ENCODE peak calls at places on chromosomes 7 and 10, in nine cellular contexts. U is heart left ventricle, C is HCT116, A is uterus, P is H1, R is body of pancreas, K is gastrocnemius medialis, V is tibial nerve, G is A549. E is an unnamed sample. For H3K4me1, the result is how much of the 10 kb centered on the place peaks cover.

GRCh38 chr7:79598351-79598750 is 144.9 kb upstream of the MAGI2 start:
- DNase-seq in U (no peak), C (no peak), A (no peak), P (no peak), R (no peak), K (no peak), V (no peak), G (no peak), E (no peak)

GRCh38 chr7:99092064-99092720 is 51.7 kb downstream of the SMURF1 start:
- DNase-seq in U (no peak), C (no peak), A (no peak), P (no peak), R (peak), K (no peak), V (no peak), G (no peak), E (no peak)

GRCh38 chr7:27168265-27168947 is 3.1 kb upstream of the HOXA9 start:
- DNase-seq in U (no peak), C (no peak), A (peak), P (no peak), R (no peak), K (no peak), V (no peak), G (no peak), E (peak)

GRCh38 chr7:51278797-51279196 is 37.8 kb downstream of the COBL start:
- DNase-seq in U (no peak), C (no peak), A (no peak), P (peak), R (no peak), K (peak), V (no peak), G (no peak), E (no peak)

GRCh38 chr7:80783688-80784327 is 135.0 kb downstream of the SEMA3C start:
- DNase-seq in U (no peak), C (no peak), A (no peak), P (no peak), R (no peak), K (no peak), V (no peak), G (no peak), E (no peak)

GRCh38 chr7:47503283-47503682 is 78.6 kb downstream of the TNS3 start:
- DNase-seq in U (no peak), C (no peak), A (no peak), P (no peak), R (no peak), K (no peak), V (no peak), G (no peak), E (no peak)

GRCh38 chr10:122462533-122463465 is 1.4 kb downstream of the HTRA1 start:
- DNase-seq in U (peak), C (no peak), A (peak), P (peak), R (peak), K (peak), V (no peak), G (no peak), E (no peak)

GRCh38 chr7:50142421-50143113 is 49.5 kb upstream of the ZPBP start:
- DNase-seq in U (no peak), C (peak), A (no peak), P (no peak), R (no peak), K (no peak), V (no peak), G (no peak), E (no peak)

GRCh38 chr10:95841711-95842498 is 65.9 kb upstream of the CC2D2B start:
- DNase-seq in U (peak), C (peak), A (no peak), P (no peak), R (peak), K (no peak), V (no peak), G (peak), E (no peak)

GRCh38 chr10:121668336-121669009 is 70.2 kb upstream of the FGFR2 start:
- DNase-seq in U (peak), C (no peak), A (peak), P (peak), R (peak), K (no peak), V (no peak), G (no peak), E (no peak)

GRCh38 chr10:115947104-115947503 is 325.9 kb downstream of the GFRA1 start:
- DNase-seq in U (no peak), C (no peak), A (no peak), P (no peak), R (no peak), K (no peak), V (no peak), G (no peak), E (no peak)

GRCh38 chr7:40673285-40673684 is 538.5 kb downstream of the SUGCT start:
- DNase-seq in U (no peak), C (no peak), A (no peak), P (no peak), R (no peak), K (no peak), V (no peak), G (no peak), E (no peak)

GRCh38 chr10:114367676-114368391 is 36.5 kb downstream of the AFAP1L2 start:
- DNase-seq in U (no peak), C (no peak), A (peak), P (no peak), R (no peak), K (no peak), V (no peak), G (peak), E (no peak)

GRCh38 chr7:13988765-13989137 is 715 bp downstream of the ETV1 start:
- DNase-seq in U (no peak), C (no peak), A (no peak), P (no peak), R (no peak), K (no peak), V (no peak), G (no peak), E (no peak)

GRCh38 chr10:15244635-15245197 is 76.2 kb upstream of the NMT2 start:
- DNase-seq in U (no peak), C (no peak), A (no peak), P (no peak), R (no peak), K (no peak), V (no peak), G (no peak), E (no peak)

GRCh38 chr10:6164271-6165095 is 38.2 kb upstream of the PFKFB3 start:
- DNase-seq in U (no peak), C (no peak), A (no peak), P (no peak), R (no peak), K (no peak), V (no peak), G (no peak), E (no peak)

GRCh38 chr7:106952658-106953231 is 87.7 kb downstream of the PIK3CG start:
- DNase-seq in U (peak), C (no peak), A (no peak), P (no peak), R (peak), K (peak), V (no peak), G (no peak), E (peak)

GRCh38 chr7:101940830-101941229 is 123.4 kb downstream of the CUX1 start:
- DNase-seq in U (no peak), C (no peak), A (peak), P (peak), R (peak), K (no peak), V (no peak), G (no peak), E (peak)

DNA sequence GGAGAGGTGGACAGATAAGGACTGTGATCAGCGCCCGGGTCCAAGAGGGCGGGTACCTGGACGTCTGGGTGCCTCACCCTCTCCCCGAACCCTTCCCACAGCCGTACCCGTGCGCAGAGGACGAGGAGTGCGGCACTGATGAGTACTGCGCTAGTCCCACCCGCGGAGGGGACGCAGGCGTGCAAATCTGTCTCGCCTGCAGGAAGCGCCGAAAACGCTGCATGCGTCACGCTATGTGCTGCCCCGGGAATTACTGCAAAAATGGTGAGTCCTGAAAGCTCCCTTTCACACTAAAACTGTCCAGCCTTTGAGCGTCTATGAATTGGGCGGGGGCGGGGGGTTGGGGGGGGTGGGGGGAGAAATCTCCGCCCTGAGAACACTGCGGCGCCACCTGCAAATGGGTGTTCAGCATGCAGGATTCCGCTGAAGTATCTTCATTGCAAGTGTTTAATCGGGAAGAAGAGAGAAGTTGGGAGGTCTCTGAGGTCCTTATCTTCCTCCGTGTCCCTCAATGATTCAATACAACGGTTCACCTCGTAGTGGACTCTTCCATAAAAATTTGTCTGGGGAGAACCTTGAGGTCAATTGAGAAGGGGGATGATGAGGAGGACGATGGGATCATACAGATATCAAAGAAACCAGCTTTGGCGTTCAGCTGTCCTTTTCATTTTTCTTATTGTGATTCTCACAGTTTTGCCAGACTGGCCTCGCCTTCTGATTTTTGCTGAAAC is 906 bp downstream of the DKK1 start:
- DNase-seq in U (no peak), C (no peak), A (no peak), P (no peak), R (peak), K (no peak), V (no peak), G (peak), E (no peak)
- TF ChIP-seq POLR2A in U (no peak), C (no peak), A (no peak), P (no peak), R (no peak), K (no peak), V (no peak), G (peak), E (no peak)

GRCh38 chr7:100483101-100483727 is 513 bp upstream of the NYAP1 start:
- DNase-seq in U (peak), C (no peak), A (peak), P (peak), R (peak), K (no peak), V (no peak), G (peak), E (peak)

GRCh38 chr7:100484636-100485114 is 948 bp downstream of the NYAP1 start:
- DNase-seq in U (no peak), C (no peak), A (no peak), P (no peak), R (no peak), K (no peak), V (no peak), G (no peak), E (no peak)

GRCh38 chr7:100481466-100481865 is 2.3 kb upstream of the NYAP1 start:
- DNase-seq in U (no peak), C (no peak), A (no peak), P (no peak), R (no peak), K (no peak), V (no peak), G (no peak), E (no peak)

GRCh38 chr7:100483728-100484635 is at the start of gene NYAP1:
- DNase-seq in U (peak), C (no peak), A (peak), P (peak), R (peak), K (no peak), V (no peak), G (peak), E (peak)

GRCh38 chr7:100482728-100483100 is 1.0 kb upstream of the NYAP1 start:
- DNase-seq in U (no peak), C (no peak), A (no peak), P (no peak), R (no peak), K (no peak), V (no peak), G (no peak), E (no peak)
- H3K4me1 ChIP-seq in U (under half), C (under half), A (under half), P (under half), R (under half), K (under half), V (half or more), G (under half), E (under half)

DNA sequence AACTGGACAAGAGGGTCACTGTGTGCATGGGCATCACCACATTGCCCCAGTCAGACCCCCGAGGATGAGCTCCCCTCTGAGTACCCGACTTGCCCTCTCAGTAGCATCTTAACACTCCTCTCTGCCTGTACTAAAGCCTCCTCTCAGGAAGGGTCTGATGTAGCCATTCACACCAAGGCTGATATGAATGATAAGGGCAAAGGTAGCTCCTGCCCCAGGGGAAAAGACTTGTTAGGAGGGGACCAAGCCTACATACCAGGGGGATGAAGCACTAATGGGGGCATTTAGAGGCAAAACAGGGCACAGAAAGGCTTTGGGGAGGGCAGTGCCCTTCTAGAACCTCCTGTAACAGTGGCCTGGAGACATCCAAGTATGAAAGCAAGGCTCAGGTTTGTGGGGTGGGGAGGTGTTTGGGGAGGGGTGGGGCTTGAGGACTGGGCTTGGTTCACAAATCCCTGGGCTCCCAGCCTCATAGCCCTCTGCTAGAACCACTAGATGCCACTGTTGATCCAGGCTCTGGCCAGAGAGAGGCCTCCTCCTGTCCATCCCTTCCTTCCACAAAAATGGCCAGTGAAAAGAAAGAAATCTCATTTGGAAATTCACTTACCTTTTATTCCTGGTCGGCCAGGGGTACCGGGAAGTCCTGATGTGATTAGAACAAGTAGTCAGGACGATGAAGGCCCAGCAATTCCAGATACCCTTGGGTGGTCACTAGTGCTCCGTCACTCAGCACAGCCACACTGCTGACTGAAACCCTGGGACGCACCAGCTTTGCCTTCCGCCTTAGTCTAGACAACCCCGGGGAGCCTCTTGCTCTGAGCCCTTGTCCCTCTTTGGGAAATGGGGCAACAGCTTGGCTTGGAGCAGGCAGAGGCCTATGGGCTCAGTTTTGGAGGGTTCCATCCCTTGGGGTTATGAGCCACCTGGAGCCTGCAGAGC is 40.3 kb downstream of the COL17A1 start:
- DNase-seq in U (peak), C (peak), A (peak), P (peak), R (peak), K (no peak), V (no peak), G (peak), E (no peak)
- H3K4me3 ChIP-seq in U (no peak), C (no peak), A (no peak), P (no peak), R (no peak), K (no peak), V (no peak), G (no peak), E (no peak)

GRCh38 chr7:112450807-112451661 is 774 bp downstream of the IFRD1 start:
- DNase-seq in U (peak), C (peak), A (peak), P (peak), R (peak), K (peak), V (peak), G (peak), E (peak)
- TF ChIP-seq POLR2A in U (no peak), C (no peak), A (peak), P (peak), R (no peak), K (peak), V (no peak), G (no peak), E (no peak)

GRCh38 chr10:125118701-125119100 is 41.7 kb downstream of the CTBP2 start:
- DNase-seq in U (no peak), C (no peak), A (no peak), P (no peak), R (no peak), K (no peak), V (no peak), G (no peak), E (peak)

GRCh38 chr10:125121003-125121402 is 39.4 kb downstream of the CTBP2 start:
- DNase-seq in U (no peak), C (peak), A (no peak), P (no peak), R (peak), K (no peak), V (no peak), G (no peak), E (peak)

GRCh38 chr10:125117941-125118630 is 42.3 kb downstream of the CTBP2 start:
- DNase-seq in U (no peak), C (no peak), A (peak), P (no peak), R (peak), K (no peak), V (peak), G (no peak), E (peak)

GRCh38 chr10:125122566-125122965 is 37.8 kb downstream of the CTBP2 start:
- DNase-seq in U (no peak), C (no peak), A (no peak), P (no peak), R (peak), K (no peak), V (no peak), G (no peak), E (peak)

GRCh38 chr10:125120046-125120710 is 40.2 kb downstream of the CTBP2 start:
- DNase-seq in U (no peak), C (no peak), A (no peak), P (no peak), R (peak), K (no peak), V (no peak), G (no peak), E (peak)
- H3K4me1 ChIP-seq in U (half or more), C (half or more), A (under half), P (under half), R (half or more), K (half or more), V (half or more), G (half or more), E (under half)

GRCh38 chr10:100970914-100971811 is 1.9 kb downstream of the SEMA4G start:
- DNase-seq in U (no peak), C (no peak), A (no peak), P (no peak), R (peak), K (no peak), V (no peak), G (peak), E (peak)
- H3K4me3 ChIP-seq in U (no peak), C (no peak), A (no peak), P (no peak), R (no peak), K (no peak), V (no peak), G (no peak), E (no peak)

GRCh38 chr10:102422586-102423129 is 2.0 kb downstream of the FBXL15 start:
- DNase-seq in U (peak), C (peak), A (peak), P (peak), R (peak), K (peak), V (peak), G (peak), E (peak)
- TF ChIP-seq POLR2A in U (no peak), C (no peak), A (peak), P (no peak), R (no peak), K (no peak), V (no peak), G (no peak), E (peak)

E was measured in Peyer's patch.